ENCODE peak calls at places on chromosomes 16 and 17, in five cellular contexts. H is activated T-helper 1 cell treated with Interleukin-2 at 50 U/mL for 16 hours, I is HEK293T, O is retina, E is islet precursor cell. T is an unnamed sample.
A peak's percentile ranks its signal among the peaks of the same experiment; 100 is the strongest.

GRCh38 chr16:49472598-49472997 is 99.0 kb downstream of the C16orf78 start:
- DNase-seq in H (no peak), I (no peak), O (no peak), E (peak; percentile 29), T (no peak)

GRCh38 chr17:37648555-37648954 is 5.3 kb upstream of the DDX52 start:
- DNase-seq in H (no peak), I (no peak), O (no peak), E (no peak), T (no peak)

GRCh38 chr17:42178817-42179216 is 2.1 kb downstream of the KCNH4 start:
- DNase-seq in H (no peak), I (no peak), O (no peak), E (no peak), T (no peak)

GRCh38 chr16:70250748-70251650 is 741 bp downstream of the EXOSC6 start:
- DNase-seq in H (peak; percentile 14), I (peak; percentile 48), O (peak; percentile 65), E (peak; percentile 73), T (peak; percentile 62)

GRCh38 chr16:69833357-69833781 is 71.2 kb downstream of the WWP2 start:
- DNase-seq in H (no peak), I (no peak), O (peak; percentile 38), E (no peak), T (no peak)

GRCh38 chr17:50993544-50993943 is 127.1 kb downstream of the SPAG9 start:
- DNase-seq in H (no peak), I (no peak), O (no peak), E (no peak), T (no peak)

GRCh38 chr16:67807148-67807682 is 526 bp downstream of the TSNAXIP1 start:
- DNase-seq in H (no peak), I (no peak), O (no peak), E (no peak), T (no peak)

GRCh38 chr17:78138204-78139060 is 7.8 kb upstream of the C17orf99 start:
- DNase-seq in H (no peak), I (no peak), O (no peak), E (no peak), T (no peak)

GRCh38 chr17:39755550-39756375 is 18.0 kb downstream of the GRB7 start:
- DNase-seq in H (peak; percentile 38), I (no peak), O (no peak), E (no peak), T (no peak)

GRCh38 chr16:52076332-52077115 is 470.4 kb downstream of the TOX3 start:
- DNase-seq in H (no peak), I (no peak), O (peak; percentile 51), E (no peak), T (no peak)

GRCh38 chr16:89052824-89053724 is 40.6 kb upstream of the ACSF3 start:
- DNase-seq in H (no peak), I (no peak), O (no peak), E (no peak), T (peak; percentile 84)

GRCh38 chr17:69058165-69058564 is 2.6 kb downstream of the ABCA9 start:
- DNase-seq in H (no peak), I (no peak), O (no peak), E (no peak), T (no peak)

GRCh38 chr16:22161999-22162657 is at the start of gene SDR42E2:
- DNase-seq in H (peak; percentile 26), I (peak; percentile 62), O (no peak), E (peak; percentile 70), T (no peak)

GRCh38 chr17:41907633-41908539 is 10.9 kb downstream of the ACLY start:
- DNase-seq in H (no peak), I (no peak), O (peak; percentile 67), E (no peak), T (no peak)

T was measured in 8988T.